ENCODE peak calls at places on chromosome 18, in eight cellular contexts. Z, O, R, J, K, L, H and V are unnamed samples. For H3K9me3, the result is how much of the 10 kb centered on the place peaks cover.

GRCh38 chr18:34493099-34493544 is 217.0 kb upstream of the DTNA start:
- DNase-seq in L (peak), Z (peak), H (peak), K (peak), R (no peak), J (no peak), O (peak), V (no peak)

GRCh38 chr18:76412818-76413565 is 82.0 kb downstream of the ZNF516 start:
- DNase-seq in R (no peak), J (no peak), H (peak), Z (peak), L (no peak), K (no peak), O (peak), V (no peak)

GRCh38 chr18:61606759-61607158 is 273.5 kb downstream of the CDH20 start:
- DNase-seq in Z (no peak), R (no peak), J (no peak), O (peak), L (peak), K (peak), H (peak), V (no peak)

GRCh38 chr18:44637210-44638051 is 43.3 kb upstream of the SETBP1 start:
- DNase-seq in J (no peak), H (no peak), Z (no peak), O (peak), R (no peak), L (no peak), K (no peak), V (no peak)

GRCh38 chr18:59898609-59899297 is 1.0 kb upstream of the PMAIP1 start:
- DNase-seq in H (no peak), L (no peak), Z (no peak), K (no peak), R (no peak), O (peak), J (no peak), V (no peak)

GRCh38 chr18:3448845-3449701 is 899 bp upstream of the TGIF1 start:
- DNase-seq in O (peak), H (peak), J (peak), K (no peak), R (peak), L (peak), Z (peak), V (peak)

GRCh38 chr18:26312196-26312595 is 86.0 kb downstream of the TAF4B start:
- DNase-seq in J (no peak), K (no peak), Z (no peak), R (no peak), L (no peak), O (no peak), H (no peak), V (no peak)

GRCh38 chr18:44198296-44199284 is 482.1 kb upstream of the SETBP1 start:
- DNase-seq in L (no peak), R (no peak), O (no peak), H (peak), Z (peak), K (no peak), J (no peak), V (no peak)

GRCh38 chr18:75029456-75029855 is 179.5 kb downstream of the PTGR3 start:
- DNase-seq in L (no peak), O (no peak), H (no peak), R (no peak), J (no peak), Z (no peak), K (no peak), V (no peak)

GRCh38 chr18:62751341-62751821 is 36.0 kb downstream of the PHLPP1 start:
- DNase-seq in L (peak), R (no peak), Z (no peak), H (no peak), J (no peak), O (peak), K (peak), V (no peak)

GRCh38 chr18:8045890-8046289 is 478.8 kb downstream of the PTPRM start:
- DNase-seq in Z (no peak), O (no peak), J (peak), K (no peak), H (no peak), L (no peak), R (no peak), V (peak)

GRCh38 chr18:8041526-8042111 is 474.5 kb downstream of the PTPRM start:
- DNase-seq in R (no peak), K (no peak), O (no peak), H (no peak), J (no peak), L (no peak), Z (no peak), V (no peak)

GRCh38 chr18:8046421-8046820 is 479.3 kb downstream of the PTPRM start:
- DNase-seq in H (no peak), J (no peak), R (no peak), L (no peak), Z (no peak), K (no peak), O (peak), V (no peak)

GRCh38 chr18:8044004-8044403 is 476.9 kb downstream of the PTPRM start:
- DNase-seq in J (no peak), K (no peak), O (no peak), L (no peak), R (no peak), Z (no peak), H (no peak), V (no peak)

DNA sequence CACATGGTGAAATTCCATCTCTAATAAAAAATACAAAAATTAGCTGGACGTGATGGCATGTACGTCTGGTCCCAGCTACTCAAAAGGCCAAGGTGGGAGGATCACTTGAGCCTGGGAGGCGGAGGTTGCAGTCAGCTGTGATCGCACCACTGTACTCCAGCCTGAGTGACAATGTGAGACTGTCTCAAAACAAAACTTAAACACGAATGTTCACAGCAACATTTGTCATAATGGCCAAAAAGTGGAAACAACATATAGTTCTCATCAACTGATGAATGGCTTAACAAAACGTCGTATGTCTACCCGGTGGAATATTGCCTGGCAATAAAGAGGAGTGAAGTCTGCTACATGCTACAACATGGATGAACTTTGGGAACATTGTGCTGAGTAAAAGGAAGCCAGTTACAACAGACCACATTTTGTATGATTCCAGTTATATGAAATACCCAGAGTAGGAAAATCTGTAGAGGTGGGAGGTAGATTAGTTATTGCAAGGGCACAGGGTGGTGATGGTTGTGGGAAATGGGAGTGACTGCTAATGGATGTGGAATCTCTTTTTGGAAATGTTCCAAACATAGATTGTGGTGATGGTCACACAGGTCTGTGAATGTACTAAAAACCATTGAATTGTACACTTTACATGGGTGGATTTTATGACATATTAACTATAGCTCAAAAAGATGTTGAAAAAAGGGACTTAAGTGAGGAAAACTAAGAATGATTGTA is 478.2 kb downstream of the PTPRM start:
- DNase-seq in Z (no peak), K (no peak), J (no peak), L (no peak), H (no peak), O (peak), R (no peak), V (no peak)
- H3K9me3 ChIP-seq in Z (under half), K (under half), J (under half), L (under half), H (under half), O (under half), R (under half), V (under half)

DNA sequence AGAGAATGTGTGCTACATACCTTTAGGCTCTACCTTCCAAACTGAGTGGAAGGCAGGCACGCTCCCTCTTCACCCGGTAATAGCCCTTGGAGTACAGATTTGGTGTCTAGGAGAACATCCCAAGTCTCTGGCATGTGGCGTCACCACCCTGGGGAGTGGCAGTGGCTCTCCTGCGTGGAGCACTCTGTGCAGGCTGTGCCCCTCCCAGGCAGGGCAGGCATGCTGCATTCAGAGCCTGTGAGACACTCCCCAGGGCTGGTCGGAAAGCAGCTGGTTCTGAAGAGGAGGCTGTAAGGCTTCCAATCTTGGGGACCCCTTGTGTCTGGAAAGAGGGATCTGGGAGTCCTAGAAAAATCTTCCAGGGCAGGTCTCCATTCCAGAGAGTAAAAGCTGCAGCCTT is 193.3 kb downstream of the ANKRD30B start:
- DNase-seq in H (peak), L (no peak), K (no peak), R (no peak), Z (no peak), O (no peak), J (no peak), V (no peak)
- H3K9me3 ChIP-seq in H (under half), L (under half), K (under half), R (under half), Z (under half), O (under half), J (under half), V (under half)

DNA sequence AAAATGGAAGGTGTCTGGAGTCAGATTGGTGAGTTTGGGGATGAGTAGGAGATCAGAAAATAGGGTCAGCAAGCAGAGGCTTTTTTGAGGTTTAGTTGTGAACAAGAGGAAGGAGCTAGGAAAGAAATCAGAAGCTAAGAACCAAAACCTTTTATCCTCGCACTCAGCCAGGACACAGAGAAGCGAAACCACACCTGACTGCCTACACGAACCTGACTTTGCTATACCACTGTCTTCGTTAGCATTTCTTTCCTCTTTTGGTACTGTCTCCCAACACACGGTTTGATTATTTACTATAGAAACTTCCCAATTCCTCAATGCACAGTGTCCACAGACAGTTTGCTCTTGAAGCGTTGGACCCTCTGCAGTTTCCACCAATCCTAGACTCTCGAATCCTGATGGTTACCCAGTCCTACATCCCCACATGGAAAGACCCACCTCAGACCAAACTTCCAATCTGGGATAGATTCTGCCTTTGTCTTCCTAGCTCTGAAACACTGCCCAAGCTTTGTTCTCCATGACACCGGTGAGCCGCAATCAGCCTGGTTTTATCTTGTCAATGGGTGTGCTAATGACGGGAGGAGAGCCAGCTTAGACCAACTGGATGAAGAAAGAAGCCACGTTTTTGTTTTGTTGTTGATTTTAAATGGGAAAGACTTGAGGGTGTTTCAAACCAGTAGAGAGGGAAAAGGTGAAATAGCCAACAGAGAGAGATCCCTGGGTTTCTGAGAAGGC is 137.4 kb downstream of the CABLES1 start:
- DNase-seq in L (no peak), K (no peak), H (no peak), R (no peak), Z (no peak), J (no peak), O (no peak), V (no peak)
- H3K9me3 ChIP-seq in L (under half), K (under half), H (under half), R (under half), Z (under half), J (under half), O (under half), V (under half)

DNA sequence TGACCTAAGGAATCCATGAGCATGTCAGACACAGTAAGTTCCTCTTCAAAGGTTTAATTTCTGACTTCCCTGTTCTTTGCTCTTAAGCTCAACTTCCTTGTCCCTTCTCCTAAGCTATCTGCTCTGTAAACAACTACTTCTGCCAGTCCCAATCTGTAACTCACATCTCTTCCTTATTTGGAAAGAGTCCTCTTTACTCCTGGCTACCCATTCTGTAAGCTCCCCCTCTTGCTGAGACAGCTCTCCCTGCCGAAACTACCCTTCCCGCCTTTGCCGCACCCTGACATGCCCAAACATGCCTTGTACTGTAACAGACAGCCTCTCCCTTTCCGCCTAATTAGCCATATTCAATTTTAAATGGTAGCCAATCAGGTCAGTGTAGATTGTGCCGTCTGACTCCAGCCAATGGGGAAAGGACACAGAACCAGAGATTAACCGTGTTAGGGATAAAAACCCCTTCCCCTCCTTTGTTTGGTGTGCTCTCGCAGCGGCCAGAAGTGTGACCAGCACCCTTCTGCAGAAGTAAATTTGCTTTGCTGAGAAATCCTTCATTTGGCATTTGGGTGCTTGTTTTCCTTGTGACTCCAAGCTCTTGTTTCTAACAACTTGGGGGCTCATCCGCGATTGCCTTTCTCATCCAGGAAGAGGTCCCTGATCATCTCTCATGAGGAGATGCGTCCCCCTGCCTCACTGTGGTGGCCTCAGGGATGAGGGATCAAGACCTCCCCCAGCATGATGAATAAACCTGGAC is 49.0 kb downstream of the PIAS2 start:
- DNase-seq in H (no peak), R (no peak), J (no peak), L (no peak), Z (no peak), O (no peak), K (no peak), V (no peak)
- H3K9me3 ChIP-seq in H (under half), R (under half), J (under half), L (under half), Z (under half), O (under half), K (under half), V (under half)

DNA sequence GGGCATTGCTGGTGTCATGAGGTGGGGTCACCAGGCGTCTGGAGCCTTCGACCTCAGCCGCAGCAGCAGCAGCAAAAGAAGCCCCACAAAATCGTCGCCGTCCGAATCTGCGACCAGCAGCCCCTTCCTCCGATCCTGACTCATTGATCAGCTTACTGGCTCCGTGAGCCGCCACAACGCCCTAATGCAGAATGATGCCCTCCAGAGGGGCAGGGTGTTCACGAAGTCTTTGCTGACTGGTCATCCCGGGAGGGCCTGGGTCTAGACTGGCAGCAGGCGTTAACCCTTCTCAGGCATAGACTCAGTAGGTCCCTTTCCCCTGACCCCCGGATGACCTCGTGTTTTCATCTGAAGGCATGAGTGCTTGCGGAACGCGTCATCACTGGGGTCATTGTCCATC is 83.5 kb upstream of the SALL3 start:
- DNase-seq in J (no peak), L (no peak), O (no peak), R (no peak), H (no peak), K (no peak), Z (no peak), V (no peak)
- H3K9me3 ChIP-seq in J (under half), L (under half), O (under half), R (under half), H (under half), K (under half), Z (under half), V (under half)

DNA sequence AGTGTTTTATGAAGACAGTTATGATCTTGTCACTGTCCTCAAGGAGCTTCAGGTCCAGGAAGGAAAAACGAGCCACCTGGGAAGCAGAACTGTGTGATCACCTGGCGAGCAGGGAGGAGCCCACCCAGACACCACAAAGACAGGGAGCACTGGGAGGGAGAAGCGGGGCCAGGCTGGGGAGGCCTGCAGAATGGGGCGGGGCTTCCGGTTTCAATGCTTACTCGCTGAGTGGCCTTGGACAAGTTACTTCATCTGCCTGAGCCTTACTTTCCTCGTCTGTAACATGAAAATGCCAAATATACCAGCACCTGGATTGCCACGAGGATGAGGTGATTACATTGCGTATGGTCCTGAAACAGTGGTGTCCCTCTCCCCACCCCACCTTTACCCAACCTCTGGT is 227.5 kb downstream of the ANKRD30B start:
- DNase-seq in K (no peak), H (no peak), L (no peak), R (no peak), Z (no peak), J (no peak), O (no peak), V (no peak)
- H3K9me3 ChIP-seq in K (half or more), H (under half), L (under half), R (under half), Z (under half), J (under half), O (under half), V (under half)

DNA sequence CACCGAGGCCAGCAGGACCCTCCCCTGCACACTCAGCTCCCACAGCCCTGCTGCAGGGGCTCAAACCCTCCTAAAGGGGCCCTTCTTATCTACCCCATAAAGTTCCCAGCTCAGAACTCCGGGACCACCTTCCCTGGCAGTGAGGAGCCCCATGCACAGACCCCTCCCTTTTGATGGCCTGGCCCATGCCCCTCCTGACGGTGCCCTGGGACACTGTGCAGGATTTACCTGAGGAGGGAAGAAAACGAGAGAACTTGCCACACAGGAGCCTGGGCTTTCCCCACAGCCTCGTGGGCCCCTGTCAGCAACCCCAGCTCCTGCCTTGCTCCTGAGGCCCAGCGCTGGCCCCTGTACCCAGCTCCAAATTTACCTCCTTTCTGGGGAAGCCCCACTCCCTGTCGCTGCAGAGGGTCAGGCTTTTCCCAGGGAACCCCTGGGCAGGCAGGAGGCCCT is 206.3 kb upstream of the SALL3 start:
- DNase-seq in K (no peak), Z (no peak), L (no peak), H (no peak), R (no peak), O (no peak), J (no peak), V (no peak)
- H3K9me3 ChIP-seq in K (under half), Z (under half), L (under half), H (under half), R (under half), O (under half), J (under half), V (under half)

GRCh38 chr18:55850904-55851303 is 262.9 kb upstream of the TCF4 start:
- DNase-seq in J (no peak), O (no peak), Z (peak), L (no peak), K (no peak), H (no peak), R (no peak), V (no peak)

GRCh38 chr18:55856191-55856590 is 268.2 kb upstream of the TCF4 start:
- DNase-seq in K (peak), R (no peak), Z (no peak), L (no peak), J (no peak), H (no peak), O (peak), V (no peak)

GRCh38 chr18:55857409-55857808 is 269.4 kb upstream of the TCF4 start:
- DNase-seq in H (no peak), J (no peak), Z (no peak), O (no peak), K (no peak), L (no peak), R (no peak), V (no peak)

GRCh38 chr18:55856679-55857078 is 268.7 kb upstream of the TCF4 start:
- DNase-seq in L (no peak), J (no peak), K (no peak), H (no peak), O (no peak), R (no peak), Z (no peak), V (no peak)

GRCh38 chr18:55853268-55853667 is 265.3 kb upstream of the TCF4 start:
- DNase-seq in Z (no peak), K (no peak), J (no peak), L (no peak), R (no peak), O (no peak), H (no peak), V (no peak)
- H3K9me3 ChIP-seq in Z (under half), K (under half), J (under half), L (under half), R (under half), O (under half), H (under half), V (under half)

GRCh38 chr18:14945984-14946383 is 198.0 kb downstream of the ANKRD30B start:
- DNase-seq in O (no peak), Z (no peak), L (no peak), J (no peak), R (no peak), K (no peak), H (no peak), V (no peak)

GRCh38 chr18:14945286-14945685 is 197.3 kb downstream of the ANKRD30B start:
- DNase-seq in J (no peak), O (no peak), R (no peak), H (no peak), K (no peak), Z (no peak), L (no peak), V (no peak)

GRCh38 chr18:14943967-14944636 is 196.1 kb downstream of the ANKRD30B start:
- DNase-seq in L (no peak), J (no peak), O (no peak), K (no peak), R (no peak), H (no peak), Z (no peak), V (no peak)

GRCh38 chr18:14943486-14943885 is 195.5 kb downstream of the ANKRD30B start:
- DNase-seq in L (no peak), H (no peak), O (no peak), R (no peak), Z (no peak), K (no peak), J (no peak), V (no peak)

GRCh38 chr18:14944838-14945237 is 196.9 kb downstream of the ANKRD30B start:
- DNase-seq in O (no peak), H (no peak), R (no peak), L (no peak), J (no peak), K (no peak), Z (no peak), V (no peak)
- H3K9me3 ChIP-seq in O (under half), H (under half), R (under half), L (under half), J (under half), K (half or more), Z (under half), V (under half)